ENCODE peak calls at places on chromosome 22, in four cellular contexts. X is fibroblast of lung, J is SK-N-SH, K is psoas muscle. B is an unnamed sample.

GRCh38 chr22:17910561-17911311 is 113.6 kb downstream of the MICAL3 start:
- DNase-seq in K (peak), X (peak), J (peak), B (no peak)

GRCh38 chr22:20108757-20109230 is 7.1 kb upstream of the RANBP1 start:
- DNase-seq in J (no peak), K (peak), X (no peak), B (no peak)

GRCh38 chr22:46471901-46472721 is 65.3 kb downstream of the CELSR1 start:
- DNase-seq in J (no peak), K (no peak), X (no peak), B (no peak)

GRCh38 chr22:42697542-42698013 is 23.1 kb downstream of the A4GALT start:
- DNase-seq in X (peak), K (peak), J (no peak), B (no peak)

GRCh38 chr22:47173535-47174021 is 411.1 kb downstream of the TBC1D22A start:
- DNase-seq in J (no peak), K (peak), X (no peak), B (no peak)

GRCh38 chr22:20549232-20549841 is 41.9 kb downstream of the MED15 start:
- DNase-seq in K (peak), J (no peak), X (no peak), B (no peak)

GRCh38 chr22:36912694-36913430 is 566 bp upstream of the CSF2RB start:
- DNase-seq in X (no peak), J (no peak), K (no peak), B (no peak)

GRCh38 chr22:47193606-47194316 is 431.3 kb downstream of the TBC1D22A start:
- DNase-seq in X (no peak), K (peak), J (no peak), B (no peak)

GRCh38 chr22:20653012-20653794 is 120.7 kb upstream of the SERPIND1 start:
- DNase-seq in J (no peak), K (no peak), X (no peak), B (no peak)

GRCh38 chr22:42160830-42161696 is 30.5 kb upstream of the CYP2D6 start:
- DNase-seq in K (no peak), X (no peak), J (no peak), B (no peak)

GRCh38 chr22:43828711-43829447 is 16.8 kb upstream of the EFCAB6 start:
- DNase-seq in X (peak), J (peak), K (peak), B (no peak)

GRCh38 chr22:21073023-21073422 is 27.3 kb downstream of the LRRC74B start:
- DNase-seq in K (no peak), X (no peak), J (no peak), B (no peak)

GRCh38 chr22:21823740-21824438 is 43.6 kb downstream of the MAPK1 start:
- DNase-seq in X (no peak), K (no peak), J (no peak), B (no peak)

GRCh38 chr22:46459347-46460065 is 77.9 kb downstream of the CELSR1 start:
- DNase-seq in K (no peak), J (no peak), X (no peak), B (no peak)

GRCh38 chr22:34379825-34380224 is 459.5 kb upstream of the LARGE1 start:
- DNase-seq in K (no peak), J (no peak), X (no peak), B (no peak)

GRCh38 chr22:19868773-19869471 is 14.2 kb upstream of the GNB1L start:
- DNase-seq in J (no peak), K (peak), X (no peak), B (no peak)

GRCh38 chr22:44758354-44758969 is 6.1 kb downstream of the ARHGAP8 start:
- DNase-seq in J (peak), K (no peak), X (peak), B (no peak)

GRCh38 chr22:17980638-17981051 is 43.7 kb downstream of the MICAL3 start:
- DNase-seq in J (peak), X (peak), K (peak), B (no peak)

GRCh38 chr22:41469218-41469851 is 418 bp downstream of the ACO2 start:
- DNase-seq in J (no peak), X (no peak), K (peak), B (no peak)

GRCh38 chr22:38802671-38803121 is 8.8 kb upstream of the DNAL4 start:
- DNase-seq in X (peak), K (peak), J (no peak), B (no peak)

GRCh38 chr22:37462983-37463382 is 23.2 kb downstream of the MFNG start:
- DNase-seq in X (peak), J (no peak), K (no peak), B (no peak)

GRCh38 chr22:39614442-39614841 is 43.9 kb downstream of the CACNA1I start:
- DNase-seq in K (no peak), J (no peak), X (no peak), B (no peak)

GRCh38 chr22:47435204-47435487 is 672.7 kb downstream of the TBC1D22A start:
- DNase-seq in K (no peak), J (no peak), X (no peak), B (no peak)

GRCh38 chr22:39221999-39222686 is 22.6 kb downstream of the PDGFB start:
- DNase-seq in X (no peak), J (no peak), K (peak), B (no peak)

GRCh38 chr22:21947040-21948014 is 5.3 kb downstream of the PPM1F start:
- DNase-seq in J (peak), X (peak), K (no peak), B (no peak)

GRCh38 chr22:35683560-35683959 is 34.1 kb upstream of the APOL5 start:
- DNase-seq in X (no peak), J (no peak), K (no peak), B (no peak)
- TF ChIP-seq CTCF in X (no peak), J (no peak), K (no peak), B (no peak)

DNA sequence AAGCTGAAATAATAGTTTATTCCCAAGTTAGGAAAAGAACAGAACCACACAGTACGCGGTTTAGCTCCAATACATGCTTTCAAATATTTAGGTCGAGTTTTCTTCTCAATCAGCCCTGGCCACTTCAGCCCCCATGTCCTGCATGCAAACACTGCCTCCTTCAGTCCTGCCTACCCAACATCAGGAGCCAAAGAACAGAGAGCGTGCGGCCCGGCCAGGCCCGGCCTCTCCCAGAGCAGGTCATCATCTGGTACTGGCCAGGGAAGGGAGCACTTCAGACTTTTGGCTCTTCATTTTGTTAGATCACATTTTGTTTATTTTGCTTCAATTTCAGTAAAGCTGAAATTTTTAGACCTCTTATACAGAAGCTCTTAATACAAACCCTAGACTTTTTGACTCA is 6.7 kb downstream of the BRD1 start:
- DNase-seq in J (no peak), X (no peak), K (no peak), B (no peak)
- TF ChIP-seq CTCF in J (no peak), X (peak), K (no peak), B (no peak)

GRCh38 chr22:27715078-27715477 is 86.5 kb downstream of the MN1 start:
- DNase-seq in X (no peak), K (peak), J (peak), B (no peak)
- TF ChIP-seq CTCF in X (no peak), K (peak), J (no peak), B (no peak)

GRCh38 chr22:48717883-48718817 is 1109.5 kb downstream of the BRD1 start:
- DNase-seq in X (no peak), J (no peak), K (no peak), B (no peak)

GRCh38 chr22:48721394-48721666 is 1106.3 kb downstream of the BRD1 start:
- DNase-seq in K (no peak), X (no peak), J (no peak), B (no peak)

GRCh38 chr22:48718818-48719500 is 1108.7 kb downstream of the BRD1 start:
- DNase-seq in J (no peak), K (no peak), X (no peak), B (no peak)

GRCh38 chr22:48720662-48721393 is 1106.8 kb downstream of the BRD1 start:
- DNase-seq in J (no peak), K (no peak), X (no peak), B (no peak)

DNA sequence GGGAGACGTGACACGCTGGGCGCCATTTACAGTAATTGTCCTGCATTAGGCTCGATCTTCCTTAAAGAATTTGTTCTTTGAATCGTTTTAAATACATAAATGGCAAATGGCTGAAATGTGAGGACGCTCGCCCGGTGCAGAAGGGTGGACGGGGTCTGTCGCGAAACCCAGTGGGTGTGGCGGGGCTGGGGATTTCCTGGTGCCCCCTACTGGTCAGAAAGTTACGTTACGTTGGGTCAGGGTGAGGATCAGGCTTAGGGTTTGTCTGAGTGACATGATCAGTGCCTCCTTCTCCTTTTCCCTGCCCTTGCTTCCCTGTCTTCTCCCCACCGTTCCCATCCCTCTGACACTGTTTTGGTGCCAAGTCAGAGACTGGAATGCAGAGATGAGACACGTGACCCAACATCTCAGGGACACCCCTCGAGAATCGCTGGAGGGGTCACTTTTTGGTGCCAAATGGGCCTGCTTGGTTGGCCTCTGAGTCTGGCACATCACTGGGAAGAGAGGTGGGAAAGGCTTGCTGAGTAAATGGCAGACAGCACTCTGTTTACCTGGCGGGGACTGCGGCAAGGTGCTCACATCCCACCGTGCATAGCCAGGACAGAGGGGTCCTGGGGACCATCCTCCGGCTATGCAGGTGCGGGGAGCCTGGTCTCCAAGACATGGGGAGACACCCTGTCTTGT is 1107.6 kb downstream of the BRD1 start:
- DNase-seq in X (no peak), K (no peak), J (peak), B (no peak)
- TF ChIP-seq CTCF in X (no peak), K (no peak), J (peak), B (no peak)

GRCh38 chr22:23817146-23817545 is 21.7 kb downstream of the DERL3 start:
- DNase-seq in K (no peak), X (no peak), J (no peak), B (no peak)

GRCh38 chr22:23822101-23822671 is 16.6 kb downstream of the DERL3 start:
- DNase-seq in K (no peak), J (peak), X (no peak), B (no peak)

GRCh38 chr22:23823331-23823791 is 15.4 kb downstream of the DERL3 start:
- DNase-seq in X (no peak), K (peak), J (no peak), B (no peak)

GRCh38 chr22:23818541-23818940 is 20.3 kb downstream of the DERL3 start:
- DNase-seq in J (no peak), K (no peak), X (no peak), B (no peak)

DNA sequence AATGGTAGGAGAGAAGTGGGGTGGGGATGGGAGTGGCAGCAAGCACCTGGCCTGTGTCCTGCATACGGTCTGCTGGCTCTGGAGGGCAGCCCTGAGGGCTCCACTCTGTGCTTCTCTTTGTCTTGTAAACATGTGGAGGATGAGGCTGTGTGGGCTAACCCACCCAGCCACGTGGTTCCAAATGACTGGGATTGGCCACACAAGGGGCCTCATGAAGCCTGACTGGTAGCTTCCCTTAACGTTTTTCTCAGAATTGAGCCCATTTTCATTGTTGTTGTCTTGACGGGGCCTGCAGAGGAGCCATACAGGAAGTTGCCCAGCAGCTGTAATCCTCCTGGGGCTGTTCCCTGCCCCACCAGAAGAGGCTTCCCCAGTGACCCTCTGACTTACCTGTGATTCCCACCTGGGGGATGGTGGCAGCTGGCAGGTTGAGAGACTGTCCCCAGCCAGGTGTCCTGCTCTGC is 18.0 kb downstream of the DERL3 start:
- DNase-seq in X (no peak), K (no peak), J (peak), B (no peak)
- TF ChIP-seq CTCF in X (no peak), K (no peak), J (no peak), B (no peak)

DNA sequence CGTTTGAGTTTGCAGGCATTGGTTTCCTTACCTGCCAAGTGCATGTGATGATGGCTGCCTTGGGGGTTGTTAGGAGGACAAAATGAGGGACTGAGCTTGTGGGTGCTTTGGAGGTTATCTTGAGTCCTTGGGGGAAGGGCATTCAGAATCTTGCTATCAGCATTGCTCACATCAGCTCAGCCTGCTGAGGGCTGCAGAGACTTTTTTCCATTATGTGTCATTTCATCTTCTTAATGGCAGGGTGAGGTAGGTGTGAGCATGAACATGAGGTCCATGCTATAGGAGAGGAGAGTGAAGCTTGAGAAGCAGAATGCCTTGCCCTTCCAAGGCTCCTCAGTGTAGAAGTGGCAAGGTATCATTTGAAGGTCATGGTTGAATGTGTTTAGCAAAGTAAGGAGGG is 112.3 kb downstream of the MIAT start:
- DNase-seq in X (no peak), J (no peak), K (no peak), B (no peak)
- TF ChIP-seq CTCF in X (no peak), J (no peak), K (no peak), B (no peak)

GRCh38 chr22:31394326-31394725 is 5.1 kb upstream of the DRG1 start:
- DNase-seq in K (no peak), X (no peak), J (no peak), B (no peak)

GRCh38 chr22:31393890-31394289 is 5.5 kb upstream of the DRG1 start:
- DNase-seq in J (no peak), K (no peak), X (no peak), B (no peak)

GRCh38 chr22:31400023-31400397 is 606 bp downstream of the DRG1 start:
- DNase-seq in J (no peak), X (peak), K (no peak), B (peak)

GRCh38 chr22:31399211-31400022 is at the start of gene DRG1:
- DNase-seq in J (peak), K (peak), X (peak), B (peak)
- TF ChIP-seq CTCF in J (no peak), K (no peak), X (no peak), B (no peak)

DNA sequence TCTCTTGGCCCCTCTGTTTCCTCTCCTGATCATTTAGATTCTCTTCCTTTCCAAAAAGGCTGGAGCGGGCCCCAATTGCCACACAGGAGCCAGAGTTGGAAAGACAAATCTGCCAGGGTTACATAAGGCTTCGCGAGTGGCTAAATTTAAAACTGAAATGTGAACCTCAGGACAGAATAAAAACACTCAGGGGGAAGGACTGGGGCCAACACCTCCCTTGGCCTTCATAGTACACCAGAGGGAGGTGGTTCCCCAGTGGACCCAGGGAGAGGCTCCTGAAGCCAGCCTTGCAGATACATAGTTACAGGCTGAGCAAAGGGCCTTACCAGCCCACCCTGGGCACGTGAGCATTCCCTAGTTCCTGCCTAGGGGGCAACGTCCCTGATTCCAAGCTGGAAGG is 150.1 kb downstream of the MN1 start:
- DNase-seq in K (peak), J (no peak), X (no peak), B (no peak)
- TF ChIP-seq CTCF in K (peak), J (no peak), X (no peak), B (no peak)